ENCODE peak calls at places on chromosomes 3 and 15, in eight cellular contexts. J is non-pigmented ciliary epithelial cell; V is fibroblast of villous mesenchyme; N is T-helper 22 cell; I is HTR-8/SVneo; P is neuronal stem cell; E is stimulated activated CD8-positive, alpha-beta memory T cell treated with anti-CD3 and anti-CD28 coated beads, Interleukin-12 subunit alpha, Interleukin-12 subunit beta, amount 100 ng/mL, for 1 hour; T is activated T-cell treated with anti-CD3 and anti-CD28 coated beads for 48 hours. C is an unnamed sample.

GRCh38 chr3:123422457-123422856 is 26.4 kb downstream of the ADCY5 start:
- DNase-seq in J (no peak), V (no peak), N (no peak), I (no peak), P (no peak), E (no peak), T (no peak), C (no peak)

GRCh38 chr3:194561306-194561974 is 71.8 kb downstream of the TMEM44 start:
- DNase-seq in J (peak; percentile 55), V (peak; percentile 95), N (no peak), I (no peak), P (no peak), E (no peak), T (no peak), C (peak; percentile 92)

GRCh38 chr15:59298255-59298856 is 74.3 kb downstream of the MYO1E start:
- DNase-seq in J (no peak), V (no peak), N (no peak), I (no peak), P (no peak), E (no peak), T (peak; percentile 34), C (no peak)

GRCh38 chr3:165192610-165193192 is 3.5 kb downstream of the SLITRK3 start:
- DNase-seq in J (no peak), V (no peak), N (no peak), I (no peak), P (peak; percentile 67), E (no peak), T (no peak), C (no peak)

GRCh38 chr3:25021816-25022215 is 406.2 kb upstream of the RARB start:
- DNase-seq in J (peak; percentile 41), V (peak; percentile 56), N (no peak), I (no peak), P (no peak), E (no peak), T (no peak), C (peak; percentile 46)

GRCh38 chr3:9399746-9400145 is 2.3 kb downstream of the SETD5 start:
- DNase-seq in J (peak; percentile 88), V (peak; percentile 96), N (no peak), I (peak; percentile 51), P (peak; percentile 78), E (no peak), T (no peak), C (peak; percentile 96)

GRCh38 chr15:75640483-75641175 is 605 bp upstream of the IMP3 start:
- DNase-seq in J (no peak), V (peak; percentile 53), N (no peak), I (no peak), P (no peak), E (peak; percentile 32), T (no peak), C (peak; percentile 66)

GRCh38 chr3:117927831-117928230 is 1106.8 kb downstream of the IGSF11 start:
- DNase-seq in J (no peak), V (no peak), N (no peak), I (no peak), P (no peak), E (no peak), T (no peak), C (no peak)

GRCh38 chr3:112767177-112767576 is 79.5 kb downstream of the CD200R1L start:
- DNase-seq in J (no peak), V (peak; percentile 77), N (no peak), I (no peak), P (no peak), E (no peak), T (no peak), C (no peak)

GRCh38 chr3:193869221-193870201 is 266.4 kb upstream of the HES1 start:
- DNase-seq in J (peak; percentile 67), V (peak; percentile 85), N (no peak), I (peak; percentile 81), P (peak; percentile 60), E (no peak), T (peak; percentile 21), C (peak; percentile 81)

GRCh38 chr3:99901200-99901926 is 83.7 kb downstream of the CMSS1 start:
- DNase-seq in J (peak; percentile 74), V (peak; percentile 87), N (no peak), I (peak; percentile 54), P (no peak), E (no peak), T (no peak), C (peak; percentile 91)

GRCh38 chr3:25483456-25483855 is 55.4 kb downstream of the RARB start:
- DNase-seq in J (no peak), V (no peak), N (no peak), I (no peak), P (no peak), E (no peak), T (no peak), C (peak; percentile 66)

GRCh38 chr3:39933986-39934693 is 124.7 kb downstream of the MYRIP start:
- DNase-seq in J (no peak), V (no peak), N (no peak), I (no peak), P (no peak), E (no peak), T (no peak), C (no peak)

GRCh38 chr3:169891886-169892285 is 19.5 kb upstream of the SAMD7 start:
- DNase-seq in J (no peak), V (no peak), N (no peak), I (no peak), P (no peak), E (no peak), T (no peak), C (no peak)

GRCh38 chr3:139630532-139630931 is 47.2 kb downstream of the NMNAT3 start:
- DNase-seq in J (no peak), V (no peak), N (no peak), I (no peak), P (no peak), E (no peak), T (no peak), C (no peak)

GRCh38 chr15:67564590-67565345 is 22.3 kb downstream of the MAP2K5 start:
- DNase-seq in J (peak; percentile 40), V (no peak), N (no peak), I (no peak), P (no peak), E (no peak), T (no peak), C (peak; percentile 10)

GRCh38 chr15:100759698-100760356 is 119.8 kb upstream of the ALDH1A3 start:
- DNase-seq in J (no peak), V (peak; percentile 93), N (no peak), I (peak; percentile 52), P (no peak), E (no peak), T (no peak), C (peak; percentile 34)

GRCh38 chr3:123378409-123378915 is 70.4 kb downstream of the ADCY5 start:
- DNase-seq in J (no peak), V (no peak), N (no peak), I (no peak), P (no peak), E (no peak), T (no peak), C (no peak)

C was measured in fibroblast of pulmonary artery.